ENCODE peak calls at places on chromosome 9, in five cellular contexts. M is tibial nerve, X is uterus, C is neuronal stem cell, I is transverse colon. O is an unnamed sample.
A peak's percentile ranks its signal among the peaks of the same experiment; 100 is the strongest.

GRCh38 chr9:125739442-125739841 is 7.7 kb upstream of the PBX3 start:
- DNase-seq in M (no peak), X (no peak), C (no peak), I (no peak), O (no peak)

GRCh38 chr9:36290996-36291395 is 32.7 kb upstream of the GNE start:
- DNase-seq in M (no peak), X (no peak), C (no peak), I (no peak), O (no peak)

GRCh38 chr9:34612788-34613390 is 992 bp upstream of the RPP25L start:
- DNase-seq in M (no peak), X (peak; percentile 83), C (no peak), I (peak; percentile 81), O (peak; percentile 90)

GRCh38 chr9:115254217-115254616 is 136.3 kb upstream of the TNC start:
- DNase-seq in M (no peak), X (no peak), C (no peak), I (no peak), O (no peak)

GRCh38 chr9:113851860-113852259 is 24.2 kb upstream of the ZNF618 start:
- DNase-seq in M (no peak), X (no peak), C (no peak), I (no peak), O (no peak)

GRCh38 chr9:2621678-2622360 is at the start of gene VLDLR:
- DNase-seq in M (no peak), X (peak; percentile 52), C (peak; percentile 56), I (peak; percentile 53), O (peak; percentile 64)

GRCh38 chr9:35340046-35340445 is 149.9 kb upstream of the RUSC2 start:
- DNase-seq in M (no peak), X (no peak), C (no peak), I (no peak), O (no peak)

GRCh38 chr9:109477269-109478203 is 20.6 kb downstream of the PTPN3 start:
- DNase-seq in M (no peak), X (no peak), C (no peak), I (peak; percentile 90), O (peak; percentile 94)

GRCh38 chr9:116154976-116155699 is 1.5 kb downstream of the PAPPA start:
- DNase-seq in M (no peak), X (peak; percentile 57), C (no peak), I (no peak), O (no peak)

GRCh38 chr9:128192601-128193371 is 1.4 kb upstream of the CIZ1 start:
- DNase-seq in M (peak; percentile 69), X (peak; percentile 85), C (no peak), I (peak; percentile 92), O (peak; percentile 93)

DNA sequence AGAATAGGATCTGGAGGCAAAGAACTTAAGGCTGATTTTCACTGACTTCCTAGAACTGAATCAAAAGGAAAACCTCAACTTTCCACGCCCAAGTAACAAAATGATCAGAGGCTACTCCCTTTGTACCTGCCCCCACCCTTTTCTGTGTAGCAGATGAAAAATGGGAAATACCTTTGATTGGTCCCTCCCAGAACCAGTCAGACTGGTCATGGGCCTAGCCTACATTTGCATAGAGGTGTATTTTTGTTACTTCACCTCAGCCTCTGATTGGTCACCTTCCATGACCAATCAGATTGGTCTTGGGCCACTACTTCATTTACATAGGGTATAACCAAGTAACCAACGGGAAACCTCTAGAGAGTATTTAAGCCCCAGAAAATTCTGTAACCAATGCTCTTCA is 1553.5 kb upstream of the C9orf72 start:
- DNase-seq in M (no peak), X (no peak), C (no peak), I (no peak), O (no peak)
- H3K9me3 ChIP-seq in M (peaks cover 12% of the 10 kb centered on the region), X (no peaks in the 10 kb centered on the region), C (peaks cover 11% of the 10 kb centered on the region), I (peaks cover 4% of the 10 kb centered on the region), O (no peaks in the 10 kb centered on the region)

GRCh38 chr9:92984976-92985375 is 37.7 kb downstream of the FGD3 start:
- DNase-seq in M (no peak), X (no peak), C (no peak), I (no peak), O (no peak)
- H3K9me3 ChIP-seq in M (peaks cover 8% of the 10 kb centered on the region), X (no peaks in the 10 kb centered on the region), C (peaks cover 12% of the 10 kb centered on the region), I (no peaks in the 10 kb centered on the region), O (no peaks in the 10 kb centered on the region)

GRCh38 chr9:75812139-75812538 is 78.3 kb upstream of the PCSK5 start:
- DNase-seq in M (no peak), X (no peak), C (no peak), I (no peak), O (no peak)
- H3K9me3 ChIP-seq in M (peaks cover 60% of the 10 kb centered on the region), X (no peaks in the 10 kb centered on the region), C (no peaks in the 10 kb centered on the region), I (peaks cover 29% of the 10 kb centered on the region), O (no peaks in the 10 kb centered on the region)

DNA sequence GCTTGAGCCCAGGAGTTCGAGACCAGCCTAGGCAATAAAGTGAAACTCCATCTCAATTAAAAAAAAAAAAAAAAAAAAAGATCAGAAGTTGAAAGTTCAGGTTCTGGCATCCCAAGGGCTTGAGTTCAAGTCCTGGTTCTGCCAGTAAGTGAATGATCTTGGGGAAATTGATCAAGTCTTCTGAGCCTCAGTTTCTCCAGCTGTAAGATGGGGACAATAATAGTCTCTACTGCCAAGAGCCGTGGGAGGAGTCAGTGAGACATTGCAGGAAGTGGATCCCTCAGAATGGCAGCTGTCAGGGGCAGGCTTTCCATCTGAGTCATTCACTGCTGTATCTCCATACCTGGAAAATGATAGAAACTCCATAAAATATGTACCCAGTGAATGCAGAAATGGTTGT is 37.8 kb upstream of the FUBP3 start:
- DNase-seq in M (no peak), X (no peak), C (no peak), I (no peak), O (no peak)
- H3K9me3 ChIP-seq in M (no peaks in the 10 kb centered on the region), X (no peaks in the 10 kb centered on the region), C (no peaks in the 10 kb centered on the region), I (no peaks in the 10 kb centered on the region), O (no peaks in the 10 kb centered on the region)

DNA sequence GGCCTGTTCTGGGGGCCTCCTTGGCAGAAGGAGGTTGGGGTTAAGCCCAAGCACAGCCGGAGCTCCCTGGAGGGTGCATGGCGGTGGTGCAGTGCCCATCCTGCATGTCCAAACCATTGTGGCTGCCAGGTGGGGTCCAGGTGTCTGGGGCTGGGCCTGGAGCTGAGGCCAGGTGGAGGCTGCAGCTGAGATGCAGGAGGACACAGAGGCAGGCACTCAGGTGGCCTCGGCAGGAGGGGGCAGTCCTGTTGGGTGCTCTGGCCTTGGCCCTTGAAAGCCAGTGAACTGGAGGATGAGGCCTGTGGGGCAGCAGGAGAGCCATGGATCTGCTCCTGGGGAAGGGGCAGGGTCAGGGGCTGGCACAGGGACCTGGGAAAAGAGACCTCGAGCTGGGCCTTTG is 195.3 kb downstream of the OLFM1 start:
- DNase-seq in M (no peak), X (no peak), C (no peak), I (no peak), O (no peak)
- H3K9me3 ChIP-seq in M (no peaks in the 10 kb centered on the region), X (no peaks in the 10 kb centered on the region), C (no peaks in the 10 kb centered on the region), I (no peaks in the 10 kb centered on the region), O (no peaks in the 10 kb centered on the region)

GRCh38 chr9:1462626-1463308 is 412.6 kb downstream of the DMRT2 start:
- DNase-seq in M (no peak), X (no peak), C (no peak), I (no peak), O (no peak)
- H3K9me3 ChIP-seq in M (no peaks in the 10 kb centered on the region), X (no peaks in the 10 kb centered on the region), C (no peaks in the 10 kb centered on the region), I (no peaks in the 10 kb centered on the region), O (no peaks in the 10 kb centered on the region)

DNA sequence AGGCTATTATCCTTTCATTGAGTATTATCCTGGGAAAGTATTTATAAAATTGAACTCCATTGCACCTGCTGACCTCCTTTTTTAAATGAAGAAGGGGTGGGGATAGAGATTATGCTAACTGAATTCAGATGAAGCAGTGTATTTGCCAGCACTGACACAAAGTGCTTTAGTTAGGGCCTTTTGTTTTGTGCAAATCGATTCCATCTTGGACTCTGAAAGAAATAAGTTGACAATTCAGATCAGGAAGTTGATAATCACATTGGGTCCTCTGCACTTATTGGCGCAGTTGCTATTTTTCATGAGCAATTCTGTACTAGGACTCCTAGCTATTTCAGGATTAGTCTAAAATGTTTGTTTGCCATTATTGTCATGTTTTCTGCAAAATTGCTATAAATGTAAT is 101.6 kb upstream of the FSD1L start:
- DNase-seq in M (no peak), X (no peak), C (no peak), I (no peak), O (no peak)
- H3K9me3 ChIP-seq in M (no peaks in the 10 kb centered on the region), X (no peaks in the 10 kb centered on the region), C (no peaks in the 10 kb centered on the region), I (no peaks in the 10 kb centered on the region), O (no peaks in the 10 kb centered on the region)